ENCODE peak calls at places on chromosome 2, in nine cellular contexts. One of them, this sample, is unnamed.

GRCh38 chr2:177397501-177398289 is 5.1 kb downstream of the AGPS start:
- DNase-seq in NB4: peak; percentile 62
- DNase-seq in nephron progenitor cell: no peak
- DNase-seq in iPS-NIHi11: no peak
- DNase-seq in activated CD8-positive, alpha-beta memory T cell treated with anti-CD3 and anti-CD28 coated beads for 1 hour: no peak
- DNase-seq in fibroblast of pulmonary artery: peak; percentile 82
- DNase-seq in GF-D8: no peak
- DNase-seq in T-helper 9 cell: no peak
- DNase-seq in GM12865: peak; percentile 17
- DNase-seq in this sample: peak; percentile 60

GRCh38 chr2:52395912-52396311 is 1364.0 kb upstream of the NRXN1 start:
- DNase-seq in NB4: no peak
- DNase-seq in nephron progenitor cell: no peak
- DNase-seq in iPS-NIHi11: no peak
- DNase-seq in activated CD8-positive, alpha-beta memory T cell treated with anti-CD3 and anti-CD28 coated beads for 1 hour: no peak
- DNase-seq in fibroblast of pulmonary artery: peak; percentile 60
- DNase-seq in GF-D8: no peak
- DNase-seq in T-helper 9 cell: no peak
- DNase-seq in GM12865: no peak
- DNase-seq in this sample: no peak

GRCh38 chr2:84924173-84925106 is 19.0 kb downstream of the TMSB10 start:
- DNase-seq in NB4: peak; percentile 57
- DNase-seq in nephron progenitor cell: no peak
- DNase-seq in iPS-NIHi11: no peak
- DNase-seq in activated CD8-positive, alpha-beta memory T cell treated with anti-CD3 and anti-CD28 coated beads for 1 hour: no peak
- DNase-seq in fibroblast of pulmonary artery: peak; percentile 84
- DNase-seq in GF-D8: no peak
- DNase-seq in T-helper 9 cell: no peak
- DNase-seq in GM12865: peak; percentile 85
- DNase-seq in this sample: no peak

GRCh38 chr2:118847447-118848172 is at the start of gene EN1:
- DNase-seq in NB4: no peak
- DNase-seq in nephron progenitor cell: peak; percentile 54
- DNase-seq in iPS-NIHi11: peak; percentile 76
- DNase-seq in activated CD8-positive, alpha-beta memory T cell treated with anti-CD3 and anti-CD28 coated beads for 1 hour: no peak
- DNase-seq in fibroblast of pulmonary artery: peak; percentile 48
- DNase-seq in GF-D8: no peak
- DNase-seq in T-helper 9 cell: no peak
- DNase-seq in GM12865: no peak
- DNase-seq in this sample: no peak

GRCh38 chr2:216023055-216023648 is 9.8 kb upstream of the MREG start:
- DNase-seq in NB4: peak; percentile 66
- DNase-seq in nephron progenitor cell: peak; percentile 54
- DNase-seq in iPS-NIHi11: peak; percentile 73
- DNase-seq in activated CD8-positive, alpha-beta memory T cell treated with anti-CD3 and anti-CD28 coated beads for 1 hour: no peak
- DNase-seq in fibroblast of pulmonary artery: peak; percentile 71
- DNase-seq in GF-D8: no peak
- DNase-seq in T-helper 9 cell: peak; percentile 26
- DNase-seq in GM12865: peak; percentile 75
- DNase-seq in this sample: no peak

GRCh38 chr2:240921319-240922233 is 15.4 kb downstream of the CROCC2 start:
- DNase-seq in NB4: peak; percentile 37
- DNase-seq in nephron progenitor cell: peak; percentile 3
- DNase-seq in iPS-NIHi11: peak; percentile 33
- DNase-seq in activated CD8-positive, alpha-beta memory T cell treated with anti-CD3 and anti-CD28 coated beads for 1 hour: no peak
- DNase-seq in fibroblast of pulmonary artery: peak; percentile 91
- DNase-seq in GF-D8: no peak
- DNase-seq in T-helper 9 cell: no peak
- DNase-seq in GM12865: no peak
- DNase-seq in this sample: no peak

GRCh38 chr2:209471037-209471436 is 47.2 kb downstream of the MAP2 start:
- DNase-seq in NB4: peak; percentile 48
- DNase-seq in nephron progenitor cell: no peak
- DNase-seq in iPS-NIHi11: no peak
- DNase-seq in activated CD8-positive, alpha-beta memory T cell treated with anti-CD3 and anti-CD28 coated beads for 1 hour: no peak
- DNase-seq in fibroblast of pulmonary artery: peak; percentile 66
- DNase-seq in GF-D8: no peak
- DNase-seq in T-helper 9 cell: no peak
- DNase-seq in GM12865: no peak
- DNase-seq in this sample: no peak

GRCh38 chr2:81078631-81079030 is 774.1 kb upstream of the LRRTM1 start:
- DNase-seq in NB4: no peak
- DNase-seq in nephron progenitor cell: no peak
- DNase-seq in iPS-NIHi11: no peak
- DNase-seq in activated CD8-positive, alpha-beta memory T cell treated with anti-CD3 and anti-CD28 coated beads for 1 hour: no peak
- DNase-seq in fibroblast of pulmonary artery: no peak
- DNase-seq in GF-D8: no peak
- DNase-seq in T-helper 9 cell: no peak
- DNase-seq in GM12865: no peak
- DNase-seq in this sample: no peak

GRCh38 chr2:26850565-26850964 is 2.6 kb downstream of the DPYSL5 start:
- DNase-seq in NB4: peak; percentile 29
- DNase-seq in nephron progenitor cell: no peak
- DNase-seq in iPS-NIHi11: no peak
- DNase-seq in activated CD8-positive, alpha-beta memory T cell treated with anti-CD3 and anti-CD28 coated beads for 1 hour: no peak
- DNase-seq in fibroblast of pulmonary artery: no peak
- DNase-seq in GF-D8: no peak
- DNase-seq in T-helper 9 cell: no peak
- DNase-seq in GM12865: no peak
- DNase-seq in this sample: no peak

GRCh38 chr2:185381631-185382030 is 357.0 kb upstream of the FSIP2 start:
- DNase-seq in NB4: no peak
- DNase-seq in nephron progenitor cell: no peak
- DNase-seq in iPS-NIHi11: no peak
- DNase-seq in activated CD8-positive, alpha-beta memory T cell treated with anti-CD3 and anti-CD28 coated beads for 1 hour: no peak
- DNase-seq in fibroblast of pulmonary artery: no peak
- DNase-seq in GF-D8: no peak
- DNase-seq in T-helper 9 cell: no peak
- DNase-seq in GM12865: no peak
- DNase-seq in this sample: no peak

GRCh38 chr2:66445781-66446177 is 10.9 kb downstream of the MEIS1 start:
- DNase-seq in NB4: no peak
- DNase-seq in nephron progenitor cell: peak; percentile 69
- DNase-seq in iPS-NIHi11: peak; percentile 65
- DNase-seq in activated CD8-positive, alpha-beta memory T cell treated with anti-CD3 and anti-CD28 coated beads for 1 hour: no peak
- DNase-seq in fibroblast of pulmonary artery: no peak
- DNase-seq in GF-D8: no peak
- DNase-seq in T-helper 9 cell: no peak
- DNase-seq in GM12865: no peak
- DNase-seq in this sample: no peak

This sample was measured in foreskin melanocyte.